ENCODE peak calls at places on chromosomes 11 and 22, in five cellular contexts. One of them, this sample, is unnamed.

GRCh38 chr11:75627879-75628668 is 40.8 kb downstream of the MAP6 start:
- DNase-seq in NCI-H2029: no peak
- DNase-seq in mesenteric fat pad: no peak
- DNase-seq in stimulated activated CD4-positive, alpha-beta T cell treated with anti-CD3 and anti-CD28 coated beads, Interleukin-4, amount 100 ng/mL, for 1 hour: no peak
- DNase-seq in Kasumi-1: no peak
- DNase-seq in this sample: peak

GRCh38 chr22:24758164-24758799 is 16.2 kb downstream of the PIWIL3 start:
- DNase-seq in NCI-H2029: peak
- DNase-seq in mesenteric fat pad: no peak
- DNase-seq in stimulated activated CD4-positive, alpha-beta T cell treated with anti-CD3 and anti-CD28 coated beads, Interleukin-4, amount 100 ng/mL, for 1 hour: peak
- DNase-seq in Kasumi-1: peak
- DNase-seq in this sample: peak

GRCh38 chr11:100789500-100789899 is 102.4 kb downstream of the ARHGAP42 start:
- DNase-seq in NCI-H2029: no peak
- DNase-seq in mesenteric fat pad: no peak
- DNase-seq in stimulated activated CD4-positive, alpha-beta T cell treated with anti-CD3 and anti-CD28 coated beads, Interleukin-4, amount 100 ng/mL, for 1 hour: no peak
- DNase-seq in Kasumi-1: no peak
- DNase-seq in this sample: no peak

GRCh38 chr11:83033972-83034672 is 37.6 kb downstream of the RAB30 start:
- DNase-seq in NCI-H2029: no peak
- DNase-seq in mesenteric fat pad: no peak
- DNase-seq in stimulated activated CD4-positive, alpha-beta T cell treated with anti-CD3 and anti-CD28 coated beads, Interleukin-4, amount 100 ng/mL, for 1 hour: no peak
- DNase-seq in Kasumi-1: no peak
- DNase-seq in this sample: peak

GRCh38 chr11:60771146-60771545 is 14.0 kb upstream of the MS4A10 start:
- DNase-seq in NCI-H2029: no peak
- DNase-seq in mesenteric fat pad: no peak
- DNase-seq in stimulated activated CD4-positive, alpha-beta T cell treated with anti-CD3 and anti-CD28 coated beads, Interleukin-4, amount 100 ng/mL, for 1 hour: no peak
- DNase-seq in Kasumi-1: no peak
- DNase-seq in this sample: no peak

GRCh38 chr11:371716-372590 is 2.7 kb downstream of the B4GALNT4 start:
- DNase-seq in NCI-H2029: no peak
- DNase-seq in mesenteric fat pad: no peak
- DNase-seq in stimulated activated CD4-positive, alpha-beta T cell treated with anti-CD3 and anti-CD28 coated beads, Interleukin-4, amount 100 ng/mL, for 1 hour: no peak
- DNase-seq in Kasumi-1: no peak
- DNase-seq in this sample: no peak

GRCh38 chr11:65703846-65704245 is 8.2 kb upstream of the KAT5 start:
- DNase-seq in NCI-H2029: no peak
- DNase-seq in mesenteric fat pad: no peak
- DNase-seq in stimulated activated CD4-positive, alpha-beta T cell treated with anti-CD3 and anti-CD28 coated beads, Interleukin-4, amount 100 ng/mL, for 1 hour: no peak
- DNase-seq in Kasumi-1: no peak
- DNase-seq in this sample: no peak

GRCh38 chr11:121012091-121012490 is 11.8 kb upstream of the TBCEL start:
- DNase-seq in NCI-H2029: no peak
- DNase-seq in mesenteric fat pad: no peak
- DNase-seq in stimulated activated CD4-positive, alpha-beta T cell treated with anti-CD3 and anti-CD28 coated beads, Interleukin-4, amount 100 ng/mL, for 1 hour: no peak
- DNase-seq in Kasumi-1: no peak
- DNase-seq in this sample: no peak